ENCODE peak calls at places on chromosomes 11 and 22, in four cellular contexts. One of them, this sample, is unnamed. For H3K9me3, the result is how much of the 10 kb centered on the place peaks cover.

GRCh38 chr11:3380706-3381570 is 2.0 kb upstream of the ZNF195 start:
- DNase-seq in heart right ventricle: no peak
- DNase-seq in CD8-positive, alpha-beta T cell: no peak
- DNase-seq in CD4-positive, alpha-beta T cell: no peak
- DNase-seq in this sample: no peak

GRCh38 chr11:46639197-46639839 is 22.0 kb downstream of the ATG13 start:
- DNase-seq in heart right ventricle: no peak
- DNase-seq in CD4-positive, alpha-beta T cell: no peak
- DNase-seq in CD8-positive, alpha-beta T cell: no peak
- DNase-seq in this sample: no peak

GRCh38 chr11:114172055-114172861 is 112.7 kb downstream of the ZBTB16 start:
- DNase-seq in CD8-positive, alpha-beta T cell: no peak
- DNase-seq in heart right ventricle: no peak
- DNase-seq in CD4-positive, alpha-beta T cell: no peak
- DNase-seq in this sample: no peak

GRCh38 chr11:26084313-26084712 is 247.6 kb upstream of the ANO3 start:
- DNase-seq in heart right ventricle: no peak
- DNase-seq in CD8-positive, alpha-beta T cell: no peak
- DNase-seq in CD4-positive, alpha-beta T cell: no peak
- DNase-seq in this sample: no peak

GRCh38 chr11:30488304-30488998 is 97.7 kb downstream of the MPPED2 start:
- DNase-seq in CD4-positive, alpha-beta T cell: no peak
- DNase-seq in CD8-positive, alpha-beta T cell: no peak
- DNase-seq in heart right ventricle: no peak
- DNase-seq in this sample: no peak

GRCh38 chr11:61683116-61683515 is 2.9 kb downstream of the DAGLA start:
- DNase-seq in CD4-positive, alpha-beta T cell: no peak
- DNase-seq in heart right ventricle: no peak
- DNase-seq in CD8-positive, alpha-beta T cell: no peak
- DNase-seq in this sample: no peak

GRCh38 chr11:35791088-35791958 is 128.7 kb downstream of the TRIM44 start:
- DNase-seq in heart right ventricle: no peak
- DNase-seq in CD8-positive, alpha-beta T cell: no peak
- DNase-seq in CD4-positive, alpha-beta T cell: no peak
- DNase-seq in this sample: no peak

GRCh38 chr22:44758354-44758969 is 6.1 kb downstream of the ARHGAP8 start:
- DNase-seq in heart right ventricle: no peak
- DNase-seq in CD4-positive, alpha-beta T cell: no peak
- DNase-seq in CD8-positive, alpha-beta T cell: no peak
- DNase-seq in this sample: no peak

GRCh38 chr11:8384199-8384821 is 120.6 kb upstream of the LMO1 start:
- DNase-seq in CD8-positive, alpha-beta T cell: no peak
- DNase-seq in CD4-positive, alpha-beta T cell: no peak
- DNase-seq in heart right ventricle: no peak
- DNase-seq in this sample: no peak

GRCh38 chr11:72683782-72684200 is 9.6 kb upstream of the PDE2A start:
- DNase-seq in heart right ventricle: peak
- DNase-seq in CD4-positive, alpha-beta T cell: peak
- DNase-seq in CD8-positive, alpha-beta T cell: peak
- DNase-seq in this sample: peak

GRCh38 chr22:17606472-17606871 is 22.1 kb downstream of the ATP6V1E1 start:
- DNase-seq in CD8-positive, alpha-beta T cell: no peak
- DNase-seq in heart right ventricle: no peak
- DNase-seq in CD4-positive, alpha-beta T cell: no peak
- DNase-seq in this sample: no peak

GRCh38 chr11:16778876-16779275 is 40.4 kb downstream of the C11orf58 start:
- DNase-seq in CD4-positive, alpha-beta T cell: no peak
- DNase-seq in heart right ventricle: no peak
- DNase-seq in CD8-positive, alpha-beta T cell: no peak
- DNase-seq in this sample: no peak

GRCh38 chr11:64526795-64527194 is 64.2 kb upstream of the SLC22A12 start:
- DNase-seq in heart right ventricle: no peak
- DNase-seq in CD4-positive, alpha-beta T cell: no peak
- DNase-seq in CD8-positive, alpha-beta T cell: no peak
- DNase-seq in this sample: no peak

GRCh38 chr11:11979487-11980117 is 28.8 kb downstream of the DKK3 start:
- DNase-seq in heart right ventricle: no peak
- DNase-seq in CD4-positive, alpha-beta T cell: no peak
- DNase-seq in CD8-positive, alpha-beta T cell: no peak
- DNase-seq in this sample: no peak

GRCh38 chr11:134406264-134407185 is 5.5 kb downstream of the B3GAT1 start:
- DNase-seq in CD8-positive, alpha-beta T cell: no peak
- DNase-seq in CD4-positive, alpha-beta T cell: no peak
- DNase-seq in heart right ventricle: no peak
- DNase-seq in this sample: no peak

GRCh38 chr11:7691759-7692334 is 14.4 kb downstream of the OVCH2 start:
- DNase-seq in CD4-positive, alpha-beta T cell: no peak
- DNase-seq in CD8-positive, alpha-beta T cell: no peak
- DNase-seq in heart right ventricle: no peak
- DNase-seq in this sample: no peak

GRCh38 chr11:10412266-10412665 is 42.8 kb upstream of the AMPD3 start:
- DNase-seq in CD8-positive, alpha-beta T cell: no peak
- DNase-seq in heart right ventricle: no peak
- DNase-seq in CD4-positive, alpha-beta T cell: no peak
- DNase-seq in this sample: no peak

GRCh38 chr11:92881940-92882339 is 87.5 kb upstream of the MTNR1B start:
- DNase-seq in heart right ventricle: no peak
- DNase-seq in CD4-positive, alpha-beta T cell: no peak
- DNase-seq in CD8-positive, alpha-beta T cell: no peak
- DNase-seq in this sample: no peak

GRCh38 chr22:45975266-45976161 is 1.4 kb downstream of the WNT7B start:
- DNase-seq in heart right ventricle: no peak
- DNase-seq in CD4-positive, alpha-beta T cell: no peak
- DNase-seq in CD8-positive, alpha-beta T cell: no peak
- DNase-seq in this sample: no peak

GRCh38 chr11:35390737-35391682 is 28.3 kb downstream of the SLC1A2 start:
- DNase-seq in CD8-positive, alpha-beta T cell: no peak
- DNase-seq in CD4-positive, alpha-beta T cell: no peak
- DNase-seq in heart right ventricle: no peak
- DNase-seq in this sample: no peak

GRCh38 chr11:112795142-112795815 is 165.9 kb upstream of the NCAM1 start:
- DNase-seq in CD4-positive, alpha-beta T cell: no peak
- DNase-seq in heart right ventricle: no peak
- DNase-seq in CD8-positive, alpha-beta T cell: no peak
- DNase-seq in this sample: no peak

GRCh38 chr11:9143726-9144125 is 52.3 kb upstream of the SCUBE2 start:
- DNase-seq in CD4-positive, alpha-beta T cell: no peak
- DNase-seq in heart right ventricle: no peak
- DNase-seq in CD8-positive, alpha-beta T cell: no peak
- DNase-seq in this sample: no peak

GRCh38 chr11:34346551-34346950 is 11.3 kb downstream of the ABTB2 start:
- DNase-seq in CD4-positive, alpha-beta T cell: no peak
- DNase-seq in CD8-positive, alpha-beta T cell: no peak
- DNase-seq in heart right ventricle: no peak
- DNase-seq in this sample: no peak

GRCh38 chr11:134480129-134480652 is 68.1 kb upstream of the B3GAT1 start:
- DNase-seq in CD4-positive, alpha-beta T cell: no peak
- DNase-seq in CD8-positive, alpha-beta T cell: no peak
- DNase-seq in heart right ventricle: no peak
- DNase-seq in this sample: no peak

GRCh38 chr11:70467196-70468085 is 69.1 kb downstream of the CTTN start:
- DNase-seq in CD8-positive, alpha-beta T cell: peak
- DNase-seq in heart right ventricle: peak
- DNase-seq in CD4-positive, alpha-beta T cell: no peak
- DNase-seq in this sample: no peak

GRCh38 chr11:60363542-60364525 is 14.5 kb upstream of the MS4A7 start:
- DNase-seq in heart right ventricle: no peak
- DNase-seq in CD8-positive, alpha-beta T cell: peak
- DNase-seq in CD4-positive, alpha-beta T cell: peak
- DNase-seq in this sample: peak

GRCh38 chr11:128481135-128481534 is 106.2 kb downstream of the ETS1 start:
- DNase-seq in CD4-positive, alpha-beta T cell: no peak
- DNase-seq in CD8-positive, alpha-beta T cell: no peak
- DNase-seq in heart right ventricle: no peak
- DNase-seq in this sample: no peak

GRCh38 chr11:27228891-27229290 is 134.1 kb downstream of the CCDC34 start:
- DNase-seq in CD4-positive, alpha-beta T cell: no peak
- DNase-seq in heart right ventricle: no peak
- DNase-seq in CD8-positive, alpha-beta T cell: no peak
- DNase-seq in this sample: no peak

GRCh38 chr11:100925935-100926334 is 203.7 kb downstream of the PGR start:
- DNase-seq in CD4-positive, alpha-beta T cell: no peak
- DNase-seq in heart right ventricle: no peak
- DNase-seq in CD8-positive, alpha-beta T cell: no peak
- DNase-seq in this sample: no peak

GRCh38 chr22:28051787-28052356 is 132.8 kb upstream of the PITPNB start:
- DNase-seq in CD8-positive, alpha-beta T cell: no peak
- DNase-seq in heart right ventricle: peak
- DNase-seq in CD4-positive, alpha-beta T cell: peak
- DNase-seq in this sample: no peak

GRCh38 chr22:38132136-38132535 is 21.7 kb upstream of the BAIAP2L2 start:
- DNase-seq in CD8-positive, alpha-beta T cell: no peak
- DNase-seq in CD4-positive, alpha-beta T cell: no peak
- DNase-seq in heart right ventricle: no peak
- DNase-seq in this sample: no peak

GRCh38 chr22:37305873-37306272 is 23.6 kb downstream of the CYTH4 start:
- DNase-seq in CD8-positive, alpha-beta T cell: no peak
- DNase-seq in heart right ventricle: no peak
- DNase-seq in CD4-positive, alpha-beta T cell: no peak
- DNase-seq in this sample: no peak

GRCh38 chr11:11598243-11598642 is 23.6 kb downstream of the GALNT18 start:
- DNase-seq in heart right ventricle: no peak
- DNase-seq in CD4-positive, alpha-beta T cell: no peak
- DNase-seq in CD8-positive, alpha-beta T cell: no peak
- DNase-seq in this sample: no peak

GRCh38 chr11:6455070-6455469 is 14.3 kb upstream of the HPX start:
- DNase-seq in CD8-positive, alpha-beta T cell: no peak
- DNase-seq in heart right ventricle: no peak
- DNase-seq in CD4-positive, alpha-beta T cell: no peak
- DNase-seq in this sample: no peak

GRCh38 chr22:48650323-48651035 is 1177.2 kb downstream of the BRD1 start:
- DNase-seq in CD8-positive, alpha-beta T cell: no peak
- DNase-seq in heart right ventricle: no peak
- DNase-seq in CD4-positive, alpha-beta T cell: no peak
- DNase-seq in this sample: no peak
- H3K9me3 ChIP-seq in CD8-positive, alpha-beta T cell: under half
- H3K9me3 ChIP-seq in heart right ventricle: under half
- H3K9me3 ChIP-seq in CD4-positive, alpha-beta T cell: under half
- H3K9me3 ChIP-seq in this sample: under half

GRCh38 chr11:63491240-63491587 is 247 bp upstream of the PLAAT5 start:
- DNase-seq in CD4-positive, alpha-beta T cell: no peak
- DNase-seq in CD8-positive, alpha-beta T cell: no peak
- DNase-seq in heart right ventricle: no peak
- DNase-seq in this sample: no peak
- H3K9me3 ChIP-seq in CD4-positive, alpha-beta T cell: under half
- H3K9me3 ChIP-seq in CD8-positive, alpha-beta T cell: under half
- H3K9me3 ChIP-seq in heart right ventricle: under half
- H3K9me3 ChIP-seq in this sample: under half

GRCh38 chr22:47846206-47846605 is 1083.8 kb downstream of the TBC1D22A start:
- DNase-seq in CD8-positive, alpha-beta T cell: no peak
- DNase-seq in CD4-positive, alpha-beta T cell: no peak
- DNase-seq in heart right ventricle: no peak
- DNase-seq in this sample: no peak

GRCh38 chr22:47851586-47851985 is 1089.1 kb downstream of the TBC1D22A start:
- DNase-seq in heart right ventricle: no peak
- DNase-seq in CD4-positive, alpha-beta T cell: no peak
- DNase-seq in CD8-positive, alpha-beta T cell: no peak
- DNase-seq in this sample: no peak

GRCh38 chr22:47842119-47842518 is 1079.7 kb downstream of the TBC1D22A start:
- DNase-seq in CD8-positive, alpha-beta T cell: no peak
- DNase-seq in heart right ventricle: no peak
- DNase-seq in CD4-positive, alpha-beta T cell: no peak
- DNase-seq in this sample: no peak

GRCh38 chr22:47850644-47851151 is 1088.2 kb downstream of the TBC1D22A start:
- DNase-seq in CD8-positive, alpha-beta T cell: no peak
- DNase-seq in heart right ventricle: no peak
- DNase-seq in CD4-positive, alpha-beta T cell: no peak
- DNase-seq in this sample: no peak

GRCh38 chr22:47847281-47847890 is 1084.9 kb downstream of the TBC1D22A start:
- DNase-seq in heart right ventricle: no peak
- DNase-seq in CD8-positive, alpha-beta T cell: no peak
- DNase-seq in CD4-positive, alpha-beta T cell: no peak
- DNase-seq in this sample: no peak
- H3K9me3 ChIP-seq in heart right ventricle: under half
- H3K9me3 ChIP-seq in CD8-positive, alpha-beta T cell: under half
- H3K9me3 ChIP-seq in CD4-positive, alpha-beta T cell: under half
- H3K9me3 ChIP-seq in this sample: under half

GRCh38 chr22:47848384-47848920 is 1086.0 kb downstream of the TBC1D22A start:
- DNase-seq in CD4-positive, alpha-beta T cell: no peak
- DNase-seq in heart right ventricle: no peak
- DNase-seq in CD8-positive, alpha-beta T cell: no peak
- DNase-seq in this sample: no peak
- H3K9me3 ChIP-seq in CD4-positive, alpha-beta T cell: under half
- H3K9me3 ChIP-seq in heart right ventricle: under half
- H3K9me3 ChIP-seq in CD8-positive, alpha-beta T cell: under half
- H3K9me3 ChIP-seq in this sample: under half

DNA sequence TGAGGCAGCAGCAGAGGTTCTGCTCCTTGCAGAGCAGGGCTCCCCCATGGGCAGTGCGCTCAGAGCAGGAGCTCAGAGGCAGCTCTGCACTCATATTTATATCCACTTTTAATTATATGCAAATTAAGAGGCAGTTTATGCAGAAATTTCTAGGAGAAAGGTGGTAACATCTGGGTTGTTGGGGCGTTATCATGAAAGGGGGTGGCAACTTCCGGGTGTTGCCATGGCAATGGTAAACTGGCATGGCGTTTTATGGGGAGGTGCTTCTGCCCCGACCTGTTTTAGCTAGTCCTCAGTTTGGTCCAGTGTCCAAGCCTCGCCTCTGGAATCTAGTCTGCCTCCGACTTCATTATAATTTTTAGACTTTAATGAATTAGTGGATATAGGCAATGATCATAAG is 1191.7 kb downstream of the TBC1D22A start:
- DNase-seq in heart right ventricle: no peak
- DNase-seq in CD4-positive, alpha-beta T cell: no peak
- DNase-seq in CD8-positive, alpha-beta T cell: no peak
- DNase-seq in this sample: no peak
- H3K9me3 ChIP-seq in heart right ventricle: under half
- H3K9me3 ChIP-seq in CD4-positive, alpha-beta T cell: under half
- H3K9me3 ChIP-seq in CD8-positive, alpha-beta T cell: under half
- H3K9me3 ChIP-seq in this sample: under half